ENCODE peak calls at places on chromosomes 16 and 17, in eight cellular contexts. One of them, this sample, is unnamed.

GRCh38 chr16:7983671-7984070 is 606.6 kb downstream of the TMEM114 start:
- DNase-seq in RCC 7860: no peak
- DNase-seq in NCI-H460: no peak
- DNase-seq in mammary epithelial cell: no peak
- DNase-seq in heart left ventricle: no peak
- DNase-seq in BE2C: no peak
- DNase-seq in OCI-M1: no peak
- DNase-seq in effector memory CD4-positive, alpha-beta T cell: no peak
- DNase-seq in this sample: no peak

GRCh38 chr16:28110074-28110473 is 46.6 kb upstream of the GSG1L start:
- DNase-seq in RCC 7860: no peak
- DNase-seq in NCI-H460: no peak
- DNase-seq in mammary epithelial cell: no peak
- DNase-seq in heart left ventricle: no peak
- DNase-seq in BE2C: no peak
- DNase-seq in OCI-M1: no peak
- DNase-seq in effector memory CD4-positive, alpha-beta T cell: no peak
- DNase-seq in this sample: no peak

GRCh38 chr16:85173077-85173980 is 61.1 kb upstream of the CIBAR2 start:
- DNase-seq in RCC 7860: peak
- DNase-seq in NCI-H460: no peak
- DNase-seq in mammary epithelial cell: peak
- DNase-seq in heart left ventricle: no peak
- DNase-seq in BE2C: peak
- DNase-seq in OCI-M1: peak
- DNase-seq in effector memory CD4-positive, alpha-beta T cell: no peak
- DNase-seq in this sample: no peak

GRCh38 chr17:73824321-73824720 is 180.1 kb upstream of the SDK2 start:
- DNase-seq in RCC 7860: no peak
- DNase-seq in NCI-H460: no peak
- DNase-seq in mammary epithelial cell: no peak
- DNase-seq in heart left ventricle: no peak
- DNase-seq in BE2C: no peak
- DNase-seq in OCI-M1: no peak
- DNase-seq in effector memory CD4-positive, alpha-beta T cell: no peak
- DNase-seq in this sample: no peak

GRCh38 chr17:68497885-68498319 is 14.3 kb upstream of the PRKAR1A start:
- DNase-seq in RCC 7860: no peak
- DNase-seq in NCI-H460: no peak
- DNase-seq in mammary epithelial cell: no peak
- DNase-seq in heart left ventricle: peak
- DNase-seq in BE2C: no peak
- DNase-seq in OCI-M1: peak
- DNase-seq in effector memory CD4-positive, alpha-beta T cell: no peak
- DNase-seq in this sample: no peak

GRCh38 chr17:18158022-18158600 is 25.5 kb upstream of the ALKBH5 start:
- DNase-seq in RCC 7860: no peak
- DNase-seq in NCI-H460: peak
- DNase-seq in mammary epithelial cell: peak
- DNase-seq in heart left ventricle: peak
- DNase-seq in BE2C: peak
- DNase-seq in OCI-M1: peak
- DNase-seq in effector memory CD4-positive, alpha-beta T cell: peak
- DNase-seq in this sample: peak

GRCh38 chr16:88459366-88460055 is 6.4 kb downstream of the ZFPM1 start:
- DNase-seq in RCC 7860: no peak
- DNase-seq in NCI-H460: no peak
- DNase-seq in mammary epithelial cell: no peak
- DNase-seq in heart left ventricle: no peak
- DNase-seq in BE2C: no peak
- DNase-seq in OCI-M1: peak
- DNase-seq in effector memory CD4-positive, alpha-beta T cell: no peak
- DNase-seq in this sample: no peak

GRCh38 chr17:56172517-56172982 is 19.3 kb downstream of the ANKFN1 start:
- DNase-seq in RCC 7860: no peak
- DNase-seq in NCI-H460: no peak
- DNase-seq in mammary epithelial cell: no peak
- DNase-seq in heart left ventricle: peak
- DNase-seq in BE2C: no peak
- DNase-seq in OCI-M1: no peak
- DNase-seq in effector memory CD4-positive, alpha-beta T cell: no peak
- DNase-seq in this sample: no peak

GRCh38 chr16:54286330-54287017 is at the start of gene IRX3:
- DNase-seq in RCC 7860: peak
- DNase-seq in NCI-H460: peak
- DNase-seq in mammary epithelial cell: peak
- DNase-seq in heart left ventricle: peak
- DNase-seq in BE2C: peak
- DNase-seq in OCI-M1: no peak
- DNase-seq in effector memory CD4-positive, alpha-beta T cell: no peak
- DNase-seq in this sample: no peak

GRCh38 chr17:9714801-9715200 is 69.5 kb downstream of the USP43 start:
- DNase-seq in RCC 7860: no peak
- DNase-seq in NCI-H460: no peak
- DNase-seq in mammary epithelial cell: no peak
- DNase-seq in heart left ventricle: no peak
- DNase-seq in BE2C: no peak
- DNase-seq in OCI-M1: no peak
- DNase-seq in effector memory CD4-positive, alpha-beta T cell: no peak
- DNase-seq in this sample: no peak

GRCh38 chr17:72419866-72420774 is 299.3 kb downstream of the SOX9 start:
- DNase-seq in RCC 7860: peak
- DNase-seq in NCI-H460: no peak
- DNase-seq in mammary epithelial cell: no peak
- DNase-seq in heart left ventricle: no peak
- DNase-seq in BE2C: no peak
- DNase-seq in OCI-M1: no peak
- DNase-seq in effector memory CD4-positive, alpha-beta T cell: no peak
- DNase-seq in this sample: no peak

GRCh38 chr17:66650490-66650877 is 184.4 kb upstream of the CACNG5 start:
- DNase-seq in RCC 7860: no peak
- DNase-seq in NCI-H460: no peak
- DNase-seq in mammary epithelial cell: no peak
- DNase-seq in heart left ventricle: no peak
- DNase-seq in BE2C: no peak
- DNase-seq in OCI-M1: no peak
- DNase-seq in effector memory CD4-positive, alpha-beta T cell: no peak
- DNase-seq in this sample: no peak

GRCh38 chr16:54397190-54397835 is 110.7 kb upstream of the IRX3 start:
- DNase-seq in RCC 7860: no peak
- DNase-seq in NCI-H460: no peak
- DNase-seq in mammary epithelial cell: no peak
- DNase-seq in heart left ventricle: no peak
- DNase-seq in BE2C: no peak
- DNase-seq in OCI-M1: no peak
- DNase-seq in effector memory CD4-positive, alpha-beta T cell: no peak
- DNase-seq in this sample: no peak

GRCh38 chr16:53291757-53292392 is 142.4 kb upstream of the RBL2 start:
- DNase-seq in RCC 7860: no peak
- DNase-seq in NCI-H460: no peak
- DNase-seq in mammary epithelial cell: peak
- DNase-seq in heart left ventricle: no peak
- DNase-seq in BE2C: no peak
- DNase-seq in OCI-M1: no peak
- DNase-seq in effector memory CD4-positive, alpha-beta T cell: no peak
- DNase-seq in this sample: no peak

GRCh38 chr17:70678889-70679288 is 509.6 kb downstream of the KCNJ2 start:
- DNase-seq in RCC 7860: no peak
- DNase-seq in NCI-H460: no peak
- DNase-seq in mammary epithelial cell: no peak
- DNase-seq in heart left ventricle: no peak
- DNase-seq in BE2C: no peak
- DNase-seq in OCI-M1: no peak
- DNase-seq in effector memory CD4-positive, alpha-beta T cell: no peak
- DNase-seq in this sample: no peak

GRCh38 chr16:22979038-22979437 is 165.1 kb downstream of the HS3ST2 start:
- DNase-seq in RCC 7860: no peak
- DNase-seq in NCI-H460: no peak
- DNase-seq in mammary epithelial cell: no peak
- DNase-seq in heart left ventricle: no peak
- DNase-seq in BE2C: no peak
- DNase-seq in OCI-M1: no peak
- DNase-seq in effector memory CD4-positive, alpha-beta T cell: no peak
- DNase-seq in this sample: no peak

GRCh38 chr16:50151744-50152143 is 1.4 kb upstream of the TENT4B start:
- DNase-seq in RCC 7860: no peak
- DNase-seq in NCI-H460: no peak
- DNase-seq in mammary epithelial cell: no peak
- DNase-seq in heart left ventricle: no peak
- DNase-seq in BE2C: no peak
- DNase-seq in OCI-M1: no peak
- DNase-seq in effector memory CD4-positive, alpha-beta T cell: no peak
- DNase-seq in this sample: peak

GRCh38 chr16:86306046-86306644 is 204.2 kb upstream of the FOXF1 start:
- DNase-seq in RCC 7860: no peak
- DNase-seq in NCI-H460: no peak
- DNase-seq in mammary epithelial cell: no peak
- DNase-seq in heart left ventricle: no peak
- DNase-seq in BE2C: no peak
- DNase-seq in OCI-M1: no peak
- DNase-seq in effector memory CD4-positive, alpha-beta T cell: no peak
- DNase-seq in this sample: no peak